ENCODE peak calls at places on chromosomes 13 and 19, in six cellular contexts. D is endothelial cell, M is fibroblast of lung, K is NCI-H1092 treated with DMSO at 0.1 percent for 48 hours, V is ELR, P is SW 1271. N is an unnamed sample.

GRCh38 chr13:113771709-113772331 is 12.8 kb downstream of the TMEM255B start:
- DNase-seq in K (no peak), P (no peak), D (no peak), V (peak; percentile 60), M (peak; percentile 42), N (peak; percentile 4)

GRCh38 chr19:52522555-52522954 is 4.9 kb upstream of the ZNF808 start:
- DNase-seq in V (no peak), M (no peak), P (no peak), K (no peak), D (no peak), N (no peak)

GRCh38 chr13:113353254-113353653 is 10.7 kb downstream of the GRTP1 start:
- DNase-seq in K (no peak), V (no peak), P (no peak), D (no peak), M (no peak), N (no peak)

GRCh38 chr19:5718579-5719273 is 1.2 kb downstream of the LONP1 start:
- DNase-seq in K (no peak), M (peak; percentile 92), P (no peak), V (peak; percentile 86), D (no peak), N (peak; percentile 94)

GRCh38 chr19:55117063-55117635 is 288 bp downstream of the PPP1R12C start:
- DNase-seq in V (peak; percentile 24), P (no peak), M (no peak), D (no peak), K (no peak), N (no peak)

GRCh38 chr13:21176982-21177284 is 475 bp downstream of the MRPL57 start:
- DNase-seq in V (no peak), D (no peak), P (no peak), M (no peak), K (no peak), N (no peak)

GRCh38 chr19:55423225-55423967 is 15.8 kb upstream of the UBE2S start:
- DNase-seq in P (no peak), M (no peak), V (no peak), D (no peak), K (no peak), N (no peak)

GRCh38 chr13:73602295-73602694 is 531.9 kb downstream of the KLF12 start:
- DNase-seq in V (peak; percentile 72), D (no peak), P (no peak), M (no peak), K (no peak), N (peak; percentile 80)

GRCh38 chr19:6076291-6076665 is 34.0 kb downstream of the RFX2 start:
- DNase-seq in M (no peak), V (no peak), K (no peak), P (no peak), D (no peak), N (no peak)

GRCh38 chr13:66965146-66965545 is 265.0 kb downstream of the PCDH9 start:
- DNase-seq in M (no peak), D (no peak), K (no peak), V (no peak), P (no peak), N (no peak)

GRCh38 chr19:32519023-32519422 is 62.0 kb upstream of the PDCD5 start:
- DNase-seq in M (no peak), P (no peak), K (no peak), D (no peak), V (no peak), N (no peak)

GRCh38 chr19:291561-292280 is 518 bp upstream of the PLPP2 start:
- DNase-seq in D (no peak), V (no peak), M (no peak), P (no peak), K (no peak), N (no peak)

GRCh38 chr13:39881887-39882286 is 226.4 kb downstream of the COG6 start:
- DNase-seq in M (no peak), V (peak; percentile 50), D (no peak), P (no peak), K (no peak), N (no peak)

GRCh38 chr13:113607056-113607455 is 22.5 kb downstream of the TFDP1 start:
- DNase-seq in V (no peak), P (no peak), D (no peak), K (no peak), M (no peak), N (no peak)

GRCh38 chr13:44768775-44769578 is 192.8 kb upstream of the TSC22D1 start:
- DNase-seq in P (no peak), K (no peak), V (no peak), M (no peak), D (no peak), N (no peak)

GRCh38 chr19:9785367-9786331 is 17.1 kb upstream of the ZNF846 start:
- DNase-seq in M (peak; percentile 97), D (peak; percentile 98), K (peak; percentile 90), P (peak; percentile 76), V (peak; percentile 96), N (peak; percentile 82)

GRCh38 chr19:52689804-52690394 is 44.9 kb downstream of the ZNF611 start:
- DNase-seq in V (peak; percentile 33), D (peak; percentile 37), P (no peak), M (no peak), K (no peak), N (no peak)

GRCh38 chr19:38401148-38401547 is 1.7 kb upstream of the FAM98C start:
- DNase-seq in K (no peak), P (no peak), M (no peak), D (peak; percentile 34), V (peak; percentile 57), N (peak; percentile 55)

GRCh38 chr19:281992-282391 is 9.2 kb downstream of the PLPP2 start:
- DNase-seq in V (no peak), D (no peak), P (no peak), M (no peak), K (peak; percentile 10), N (no peak)

GRCh38 chr19:55451522-55452380 is 8.7 kb upstream of the SHISA7 start:
- DNase-seq in K (peak; percentile 30), M (no peak), P (no peak), V (no peak), D (no peak), N (no peak)

GRCh38 chr13:109385161-109385560 is 401.2 kb downstream of the IRS2 start:
- DNase-seq in D (no peak), K (no peak), M (peak; percentile 34), P (no peak), V (peak; percentile 74), N (no peak)

GRCh38 chr13:113897161-113897560 is 33.3 kb upstream of the GAS6 start:
- DNase-seq in M (peak; percentile 83), P (peak; percentile 50), V (peak; percentile 99), K (no peak), D (no peak), N (peak; percentile 69)

GRCh38 chr13:113014752-113015745 is 46.0 kb downstream of the MCF2L start:
- DNase-seq in P (no peak), M (no peak), D (no peak), V (no peak), K (no peak), N (no peak)

GRCh38 chr13:95382411-95382810 is 81.2 kb upstream of the ABCC4 start:
- DNase-seq in V (peak; percentile 43), P (no peak), K (no peak), M (no peak), D (no peak), N (peak; percentile 64)

GRCh38 chr13:27005556-27005955 is 166.1 kb downstream of the USP12 start:
- DNase-seq in P (no peak), M (no peak), D (no peak), K (peak; percentile 76), V (no peak), N (no peak)

GRCh38 chr19:13211426-13212308 is 61.5 kb downstream of the IER2 start:
- DNase-seq in V (no peak), M (no peak), P (no peak), K (no peak), D (no peak), N (no peak)

GRCh38 chr13:64311112-64311511 is 2895.5 kb upstream of the PCDH20 start:
- DNase-seq in K (no peak), P (no peak), M (no peak), V (no peak), D (no peak), N (no peak)

GRCh38 chr19:45929247-45929646 is 14.7 kb upstream of the NANOS2 start:
- DNase-seq in K (no peak), D (no peak), V (no peak), P (no peak), M (no peak), N (no peak)

GRCh38 chr19:13995017-13995728 is 10.9 kb downstream of the RFX1 start:
- DNase-seq in K (no peak), V (peak; percentile 35), P (no peak), D (no peak), M (peak; percentile 48), N (peak; percentile 28)

GRCh38 chr19:47239610-47240296 is 8.8 kb upstream of the BBC3 start:
- DNase-seq in D (peak; percentile 53), V (peak; percentile 61), P (no peak), K (peak; percentile 78), M (peak; percentile 37), N (no peak)

N was measured in RKO.